ENCODE peak calls at places on chromosomes 5 and 9, in six cellular contexts. Q is colonic mucosa, B is fibroblast of lung, Z is GM12878, K is HepG2, G is MM.1S. P is an unnamed sample.
A peak's percentile ranks its signal among the peaks of the same experiment; 100 is the strongest.

GRCh38 chr5:181191526-181192336 is 13.3 kb downstream of the TRIM7 start:
- DNase-seq in Q (peak; percentile 97), B (peak; percentile 92), Z (peak; percentile 83), K (peak; percentile 88), G (peak; percentile 96), P (peak; percentile 99)

GRCh38 chr5:67115804-67116203 is 80.8 kb downstream of the CD180 start:
- DNase-seq in Q (no peak), B (no peak), Z (no peak), K (peak; percentile 6), G (no peak), P (no peak)

GRCh38 chr9:113461943-113462342 is 1.6 kb upstream of the RGS3 start:
- DNase-seq in Q (no peak), B (no peak), Z (no peak), K (no peak), G (no peak), P (no peak)

GRCh38 chr5:78905084-78905938 is 79.8 kb downstream of the ARSB start:
- DNase-seq in Q (no peak), B (no peak), Z (peak; percentile 66), K (no peak), G (no peak), P (no peak)

GRCh38 chr5:54868511-54869483 is 116.6 kb downstream of the ESM1 start:
- DNase-seq in Q (no peak), B (no peak), Z (no peak), K (no peak), G (no peak), P (no peak)

GRCh38 chr5:87190687-87191086 is 77.0 kb upstream of the RASA1 start:
- DNase-seq in Q (no peak), B (no peak), Z (no peak), K (no peak), G (peak; percentile 53), P (no peak)

GRCh38 chr9:88766778-88767503 is 224.3 kb upstream of the S1PR3 start:
- DNase-seq in Q (no peak), B (peak; percentile 91), Z (no peak), K (no peak), G (no peak), P (no peak)

GRCh38 chr9:24939099-24939850 is 393.6 kb upstream of the IZUMO3 start:
- DNase-seq in Q (no peak), B (no peak), Z (no peak), K (no peak), G (no peak), P (peak; percentile 46)

GRCh38 chr5:149754481-149754880 is 24.4 kb downstream of the PPARGC1B start:
- DNase-seq in Q (no peak), B (no peak), Z (no peak), K (no peak), G (no peak), P (no peak)

GRCh38 chr5:143634689-143635088 is 177.3 kb upstream of the HMHB1 start:
- DNase-seq in Q (no peak), B (no peak), Z (no peak), K (no peak), G (no peak), P (no peak)

GRCh38 chr5:134541736-134542376 is 16.4 kb downstream of the JADE2 start:
- DNase-seq in Q (peak; percentile 34), B (no peak), Z (no peak), K (no peak), G (no peak), P (peak; percentile 95)

GRCh38 chr5:32259033-32259432 is 53.7 kb downstream of the MTMR12 start:
- DNase-seq in Q (no peak), B (no peak), Z (no peak), K (no peak), G (no peak), P (no peak)

GRCh38 chr5:150258126-150258525 is 31.4 kb downstream of the CAMK2A start:
- DNase-seq in Q (no peak), B (peak; percentile 13), Z (no peak), K (no peak), G (no peak), P (peak; percentile 77)

GRCh38 chr9:93813687-93814560 is 141.2 kb downstream of the BARX1 start:
- DNase-seq in Q (peak; percentile 42), B (no peak), Z (no peak), K (no peak), G (no peak), P (peak; percentile 62)

GRCh38 chr5:28576022-28576421 is 1537.6 kb upstream of the CDH9 start:
- DNase-seq in Q (no peak), B (peak; percentile 9), Z (no peak), K (peak; percentile 5), G (peak; percentile 27), P (no peak)

GRCh38 chr9:125932012-125932411 is 184.8 kb downstream of the PBX3 start:
- DNase-seq in Q (peak; percentile 37), B (peak; percentile 99), Z (no peak), K (no peak), G (no peak), P (no peak)

GRCh38 chr5:61790007-61790406 is 457.9 kb downstream of the ZSWIM6 start:
- DNase-seq in Q (no peak), B (no peak), Z (no peak), K (no peak), G (no peak), P (no peak)

GRCh38 chr5:148524721-148525120 is 129.6 kb downstream of the HTR4 start:
- DNase-seq in Q (no peak), B (no peak), Z (no peak), K (no peak), G (no peak), P (no peak)

GRCh38 chr5:112772095-112772494 is 34.4 kb downstream of the APC start:
- DNase-seq in Q (no peak), B (no peak), Z (no peak), K (no peak), G (no peak), P (no peak)

GRCh38 chr5:160506006-160507004 is 84.7 kb downstream of the PTTG1 start:
- DNase-seq in Q (no peak), B (peak; percentile 57), Z (no peak), K (no peak), G (peak; percentile 54), P (peak; percentile 53)

GRCh38 chr9:68697846-68698245 is 7.2 kb upstream of the PIP5K1B start:
- DNase-seq in Q (no peak), B (no peak), Z (no peak), K (no peak), G (no peak), P (peak; percentile 31)

GRCh38 chr9:37996812-37997202 is 72.2 kb downstream of the SHB start:
- DNase-seq in Q (no peak), B (no peak), Z (no peak), K (no peak), G (no peak), P (no peak)

GRCh38 chr5:83357621-83358231 is 113.8 kb upstream of the VCAN start:
- DNase-seq in Q (no peak), B (no peak), Z (no peak), K (no peak), G (no peak), P (no peak)

GRCh38 chr5:139698461-139699146 is 50.5 kb downstream of the CXXC5 start:
- DNase-seq in Q (peak; percentile 69), B (peak; percentile 86), Z (no peak), K (no peak), G (no peak), P (peak; percentile 97)

GRCh38 chr5:57302643-57303042 is 128.8 kb downstream of the GPBP1 start:
- DNase-seq in Q (no peak), B (peak; percentile 63), Z (no peak), K (no peak), G (no peak), P (no peak)

GRCh38 chr9:129270903-129271431 is 92.9 kb upstream of the IER5L start:
- DNase-seq in Q (no peak), B (peak; percentile 95), Z (peak; percentile 76), K (no peak), G (peak; percentile 95), P (peak; percentile 34)

GRCh38 chr5:177086918-177087706 is 397 bp downstream of the FGFR4 start:
- DNase-seq in Q (peak; percentile 91), B (peak; percentile 10), Z (peak; percentile 19), K (peak; percentile 96), G (peak; percentile 61), P (peak; percentile 95)

GRCh38 chr5:39140558-39141168 is 66.5 kb upstream of the RICTOR start:
- DNase-seq in Q (no peak), B (no peak), Z (no peak), K (no peak), G (no peak), P (no peak)

GRCh38 chr5:96434201-96434645 is 1.2 kb upstream of the PCSK1 start:
- DNase-seq in Q (peak; percentile 61), B (peak; percentile 78), Z (no peak), K (peak; percentile 48), G (peak; percentile 77), P (peak; percentile 96)

GRCh38 chr9:128683340-128684064 is 5.5 kb upstream of the SET start:
- DNase-seq in Q (peak; percentile 74), B (peak; percentile 49), Z (no peak), K (no peak), G (peak; percentile 82), P (peak; percentile 97)

GRCh38 chr5:169567079-169567478 is 16.5 kb upstream of the SPDL1 start:
- DNase-seq in Q (no peak), B (peak; percentile 48), Z (no peak), K (no peak), G (peak; percentile 9), P (peak; percentile 75)

GRCh38 chr5:82074968-82075367 is 103.1 kb downstream of the ATG10 start:
- DNase-seq in Q (no peak), B (peak; percentile 1), Z (no peak), K (no peak), G (no peak), P (no peak)

GRCh38 chr9:34990908-34991832 is 1.6 kb downstream of the DNAJB5 start:
- DNase-seq in Q (no peak), B (no peak), Z (no peak), K (no peak), G (no peak), P (peak; percentile 58)

GRCh38 chr9:5269249-5269715 is 35.2 kb downstream of the RLN2 start:
- DNase-seq in Q (no peak), B (peak; percentile 90), Z (no peak), K (peak; percentile 38), G (peak; percentile 78), P (peak; percentile 63)

GRCh38 chr9:76905984-76906861 is at the start of gene PRUNE2:
- DNase-seq in Q (peak; percentile 80), B (peak; percentile 92), Z (no peak), K (no peak), G (no peak), P (peak; percentile 98)
- H3K4me3 ChIP-seq in Q (peak within 1 kb of the TSS; percentile 38), B (peak within 1 kb of the TSS; percentile 55), Z (no peak within 1 kb of the TSS), K (no peak within 1 kb of the TSS), G (no peak within 1 kb of the TSS), P (peak within 1 kb of the TSS; percentile 85)

GRCh38 chr5:77231470-77232138 is 21.1 kb downstream of the PDE8B start:
- DNase-seq in Q (no peak), B (no peak), Z (no peak), K (no peak), G (no peak), P (peak; percentile 62)
- TF ChIP-seq CTCF in Q (no peak), B (no peak), Z (no peak), K (no peak), G (no peak), P (peak; percentile 54)

GRCh38 chr5:109697339-109697738 is 7.6 kb downstream of the MAN2A1 start:
- DNase-seq in Q (no peak), B (no peak), Z (no peak), K (no peak), G (peak; percentile 77), P (no peak)
- H3K9ac ChIP-seq in Q (no peak overlapping the region), B (no peak overlapping the region), Z (no peak overlapping the region), K (no peak overlapping the region), G (peak overlapping the region; percentile 73), P (no peak overlapping the region)

GRCh38 chr5:132822650-132823480 is 7.6 kb downstream of the SHROOM1 start:
- DNase-seq in Q (no peak), B (peak; percentile 56), Z (no peak), K (no peak), G (no peak), P (peak; percentile 95)
- H3K4me3 ChIP-seq in Q (no peak overlapping the region), B (no peak overlapping the region), Z (no peak overlapping the region), K (no peak overlapping the region), G (no peak overlapping the region), P (no peak overlapping the region)

GRCh38 chr9:80664327-80665210 is 1024.8 kb downstream of the TLE1 start:
- DNase-seq in Q (no peak), B (peak; percentile 35), Z (no peak), K (no peak), G (peak; percentile 37), P (no peak)
- TF ChIP-seq CTCF in Q (no peak), B (no peak), Z (no peak), K (no peak), G (peak; percentile 6), P (peak; percentile 38)